ENCODE peak calls at places on chromosomes 4 and X, in ten cellular contexts. A is kidney epithelial cell; J is uterus; C is effector memory CD4-positive, alpha-beta T cell; H is Peyer's patch; U is heart left ventricle; P is endodermal cell; T is upper lobe of left lung; M is right cardiac atrium; N is NT2/D1. B is an unnamed sample.

GRCh38 chr4:8702516-8703400 is 110.2 kb downstream of the CPZ start:
- DNase-seq in A (no peak), J (peak; percentile 1), C (no peak), H (no peak), U (no peak), P (peak; percentile 43), T (peak; percentile 12), M (no peak), N (no peak), B (peak; percentile 39)

GRCh38 chr4:37453004-37453360 is 208.4 kb downstream of the NWD2 start:
- DNase-seq in A (peak; percentile 70), J (peak; percentile 25), C (no peak), H (no peak), U (no peak), P (peak; percentile 86), T (peak; percentile 69), M (no peak), N (peak; percentile 55), B (peak; percentile 73)

GRCh38 chrX:149314031-149314430 is 191.1 kb downstream of the IDS start:
- DNase-seq in A (no peak), J (no peak), C (no peak), H (no peak), U (no peak), P (no peak), T (no peak), M (no peak), N (no peak), B (no peak)

GRCh38 chr4:87956501-87956900 is 19.0 kb upstream of the SPP1 start:
- DNase-seq in A (no peak), J (no peak), C (no peak), H (no peak), U (no peak), P (no peak), T (no peak), M (no peak), N (no peak), B (no peak)

GRCh38 chr4:126957555-126958440 is 675.0 kb upstream of the INTU start:
- DNase-seq in A (no peak), J (no peak), C (no peak), H (no peak), U (no peak), P (no peak), T (no peak), M (no peak), N (no peak), B (no peak)

GRCh38 chr4:144564358-144564757 is 81.6 kb upstream of the HHIP start:
- DNase-seq in A (no peak), J (no peak), C (no peak), H (no peak), U (no peak), P (no peak), T (no peak), M (no peak), N (no peak), B (no peak)

GRCh38 chr4:5706486-5707290 is 1.7 kb downstream of the EVC2 start:
- DNase-seq in A (no peak), J (no peak), C (no peak), H (no peak), U (no peak), P (no peak), T (peak; percentile 15), M (no peak), N (no peak), B (no peak)

GRCh38 chr4:109967798-109968520 is 55.3 kb downstream of the EGF start:
- DNase-seq in A (peak; percentile 67), J (no peak), C (no peak), H (no peak), U (no peak), P (no peak), T (no peak), M (no peak), N (no peak), B (no peak)

GRCh38 chr4:176270669-176271068 is 1.6 kb upstream of the ASB5 start:
- DNase-seq in A (peak; percentile 100), J (no peak), C (no peak), H (no peak), U (no peak), P (no peak), T (no peak), M (no peak), N (no peak), B (no peak)

GRCh38 chr4:166279261-166279660 is 406.2 kb downstream of the TLL1 start:
- DNase-seq in A (no peak), J (no peak), C (no peak), H (no peak), U (no peak), P (no peak), T (no peak), M (no peak), N (no peak), B (no peak)

GRCh38 chr4:110636677-110637407 is 14.0 kb upstream of the PITX2 start:
- DNase-seq in A (no peak), J (no peak), C (no peak), H (no peak), U (no peak), P (peak; percentile 88), T (no peak), M (no peak), N (no peak), B (peak; percentile 88)

DNA sequence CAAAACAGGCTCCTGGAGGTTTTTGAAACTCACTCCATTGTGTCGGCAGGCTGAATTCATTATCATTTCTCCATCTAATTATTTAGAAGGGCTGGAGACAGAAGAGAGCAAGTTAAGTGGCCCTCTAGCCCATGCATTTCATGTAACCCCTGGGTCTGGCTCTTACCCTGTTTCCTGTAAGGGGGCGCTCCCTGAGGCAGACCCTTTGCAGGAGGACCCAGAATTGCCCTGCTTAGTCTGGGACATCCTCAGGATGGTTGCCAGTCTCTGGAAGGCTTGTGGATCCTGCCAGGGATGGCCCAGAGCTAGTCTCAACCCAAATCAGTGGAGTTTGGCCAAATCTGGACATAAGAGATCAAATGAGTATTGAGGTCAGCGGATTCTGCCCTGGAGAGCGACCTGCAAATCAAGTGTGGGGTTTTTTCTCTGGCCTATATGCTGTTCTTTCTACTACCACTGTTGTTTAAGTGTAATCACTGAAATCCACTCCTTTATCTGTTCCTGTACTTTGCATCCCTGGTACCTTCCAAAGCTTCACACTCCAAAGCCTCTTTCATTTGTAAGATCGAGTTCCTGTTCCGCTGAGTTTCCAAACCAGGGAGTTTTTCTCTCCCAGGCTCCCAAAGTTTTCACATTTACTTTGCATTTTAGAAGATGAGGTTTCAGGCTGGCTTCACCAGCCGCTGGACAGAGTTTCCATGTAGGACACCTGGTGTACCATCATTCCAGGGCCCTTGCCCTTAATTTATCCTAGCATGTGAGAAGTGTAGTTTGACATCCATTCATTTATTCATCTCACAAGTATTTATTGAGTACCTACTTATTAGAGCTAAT is 6.3 kb downstream of the KLF3 start:
- DNase-seq in A (no peak), J (no peak), C (no peak), H (no peak), U (no peak), P (peak; percentile 59), T (no peak), M (no peak), N (no peak), B (peak; percentile 45)
- H3K4me3 ChIP-seq in A (no peak overlapping the region), J (no peak overlapping the region), C (no peak overlapping the region), H (no peak overlapping the region), U (peak overlapping the region; percentile 1), P (no peak overlapping the region), T (peak overlapping the region; percentile 13), M (no peak overlapping the region), N (no peak overlapping the region), B (no peak overlapping the region)

GRCh38 chr4:53863731-53864130 is 200.7 kb downstream of the CHIC2 start:
- DNase-seq in A (no peak), J (no peak), C (no peak), H (no peak), U (peak; percentile 67), P (no peak), T (no peak), M (peak; percentile 53), N (no peak), B (no peak)
- H3K27me3 ChIP-seq in A (no peaks in the 10 kb centered on the region), J (no peaks in the 10 kb centered on the region), C (no peaks in the 10 kb centered on the region), H (no peaks in the 10 kb centered on the region), U (no peaks in the 10 kb centered on the region), P (no peaks in the 10 kb centered on the region), T (no peaks in the 10 kb centered on the region), M (no peaks in the 10 kb centered on the region), N (no peaks in the 10 kb centered on the region), B (no peaks in the 10 kb centered on the region)

GRCh38 chr4:187157380-187157958 is 433.8 kb upstream of the FAT1 start:
- DNase-seq in A (no peak), J (no peak), C (no peak), H (no peak), U (no peak), P (no peak), T (no peak), M (no peak), N (no peak), B (no peak)
- H3K4me3 ChIP-seq in A (no peak overlapping the region), J (no peak overlapping the region), C (no peak overlapping the region), H (no peak overlapping the region), U (no peak overlapping the region), P (no peak overlapping the region), T (no peak overlapping the region), M (no peak overlapping the region), N (no peak overlapping the region), B (no peak overlapping the region)

GRCh38 chrX:57681341-57681740 is 1.3 kb upstream of the NLRP2B start:
- DNase-seq in A (no peak), J (no peak), C (no peak), H (no peak), U (no peak), P (no peak), T (no peak), M (no peak), N (no peak), B (no peak)

GRCh38 chrX:57674861-57675260 is 5.2 kb downstream of the NLRP2B start:
- DNase-seq in A (no peak), J (no peak), C (no peak), H (no peak), U (no peak), P (no peak), T (no peak), M (no peak), N (no peak), B (no peak)

GRCh38 chrX:57680160-57680559 is at the start of gene NLRP2B:
- DNase-seq in A (no peak), J (no peak), C (no peak), H (no peak), U (no peak), P (no peak), T (no peak), M (no peak), N (no peak), B (no peak)

GRCh38 chrX:57677132-57677858 is 2.8 kb downstream of the NLRP2B start:
- DNase-seq in A (no peak), J (no peak), C (no peak), H (no peak), U (no peak), P (no peak), T (no peak), M (no peak), N (no peak), B (no peak)

DNA sequence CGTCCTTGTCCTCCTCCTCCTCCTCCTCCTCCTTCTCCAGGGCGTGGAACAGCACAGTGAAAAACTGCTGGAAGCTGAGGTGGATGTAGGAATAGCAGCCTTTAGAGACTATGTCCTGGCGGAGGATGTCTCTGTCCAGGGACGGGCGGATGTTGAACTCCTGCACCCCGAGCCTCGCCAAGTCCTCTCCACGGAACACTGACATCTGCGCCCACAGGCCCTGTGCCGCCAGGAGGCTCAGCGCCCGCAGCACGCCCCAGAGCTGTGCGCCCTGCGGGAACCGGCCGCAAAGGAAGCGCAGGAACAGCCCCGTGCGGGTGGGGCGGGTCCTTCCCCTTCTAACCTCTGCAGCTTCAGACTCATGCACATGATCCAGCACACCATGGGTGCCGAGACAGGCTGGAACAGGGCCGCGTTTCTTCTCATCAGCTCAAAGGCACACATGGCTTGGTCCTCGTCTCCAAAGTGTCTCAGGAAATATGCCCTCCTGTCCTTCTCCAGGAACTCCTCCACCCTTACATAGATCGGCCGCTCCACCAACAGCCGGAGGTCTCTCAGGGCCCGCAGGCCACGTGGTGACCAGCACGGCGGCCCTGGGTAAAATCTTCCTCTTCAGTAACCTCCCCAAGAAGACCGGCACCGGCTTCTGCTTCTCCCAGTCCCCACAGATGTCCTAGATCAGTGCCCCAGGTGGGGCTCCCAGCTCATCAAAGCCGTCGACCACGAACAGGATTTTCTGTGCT is 1.2 kb downstream of the NLRP2B start:
- DNase-seq in A (no peak), J (no peak), C (no peak), H (no peak), U (no peak), P (no peak), T (no peak), M (peak; percentile 9), N (no peak), B (no peak)
- H3K27me3 ChIP-seq in A (no peaks in the 10 kb centered on the region), J (no peaks in the 10 kb centered on the region), C (no peaks in the 10 kb centered on the region), H (no peaks in the 10 kb centered on the region), U (no peaks in the 10 kb centered on the region), P (no peaks in the 10 kb centered on the region), T (no peaks in the 10 kb centered on the region), M (no peaks in the 10 kb centered on the region), N (no peaks in the 10 kb centered on the region), B (no peaks in the 10 kb centered on the region)

B was measured in H7.